ENCODE peak calls at places on chromosomes 4 and X, in five cellular contexts. L, J, S, H and U are unnamed samples.

GRCh38 chrX:10769165-10769564 is 148.8 kb upstream of the MID1 start:
- DNase-seq in L (no peak), J (no peak), S (peak), H (no peak), U (no peak)

GRCh38 chrX:41457618-41458192 is 10.6 kb downstream of the NYX start:
- DNase-seq in L (no peak), J (no peak), S (peak), H (no peak), U (no peak)

GRCh38 chr4:2767705-2768074 is 11.6 kb upstream of the TNIP2 start:
- DNase-seq in L (no peak), J (no peak), S (no peak), H (no peak), U (no peak)

GRCh38 chr4:10554694-10555093 is 97.5 kb upstream of the ZNF518B start:
- DNase-seq in L (peak), J (peak), S (peak), H (no peak), U (peak)

GRCh38 chrX:45849261-45849660 is 648.6 kb upstream of the DIPK2B start:
- DNase-seq in L (no peak), J (no peak), S (no peak), H (no peak), U (no peak)

GRCh38 chr4:20254517-20255250 is 3.0 kb downstream of the SLIT2 start:
- DNase-seq in L (no peak), J (no peak), S (no peak), H (peak), U (peak)

GRCh38 chrX:88746925-88747324 is at the start of gene CPXCR1:
- DNase-seq in L (no peak), J (no peak), S (no peak), H (no peak), U (no peak)

GRCh38 chr4:184693056-184693455 is 40.8 kb downstream of the CENPU start:
- DNase-seq in L (no peak), J (no peak), S (no peak), H (no peak), U (no peak)

GRCh38 chr4:150176559-150176958 is 98.3 kb downstream of the DCLK2 start:
- DNase-seq in L (no peak), J (no peak), S (no peak), H (no peak), U (no peak)

GRCh38 chrX:145213504-145213903 is 33.8 kb upstream of the SPANXN1 start:
- DNase-seq in L (no peak), J (no peak), S (peak), H (no peak), U (no peak)

GRCh38 chr4:16705341-16705740 is 193.1 kb downstream of the LDB2 start:
- DNase-seq in L (no peak), J (no peak), S (no peak), H (no peak), U (no peak)

GRCh38 chr4:78989697-78990270 is 50.5 kb upstream of the PAQR3 start:
- DNase-seq in L (no peak), J (no peak), S (no peak), H (no peak), U (no peak)

GRCh38 chr4:6944311-6945051 is 34.9 kb downstream of the TBC1D14 start:
- DNase-seq in L (no peak), J (no peak), S (no peak), H (no peak), U (no peak)

GRCh38 chr4:174222266-174222872 is 61.1 kb downstream of the FBXO8 start:
- DNase-seq in L (peak), J (no peak), S (peak), H (no peak), U (no peak)

GRCh38 chr4:26583538-26583864 is 383 bp upstream of the TBC1D19 start:
- DNase-seq in L (no peak), J (no peak), S (no peak), H (no peak), U (no peak)

GRCh38 chrX:12999422-12999821 is 24.5 kb downstream of the TMSB4X start:
- DNase-seq in L (no peak), J (no peak), S (peak), H (no peak), U (no peak)

GRCh38 chr4:21947768-21948346 is 715 bp downstream of the KCNIP4 start:
- DNase-seq in L (no peak), J (no peak), S (no peak), H (no peak), U (no peak)

GRCh38 chr4:15754323-15754722 is 23.8 kb upstream of the CD38 start:
- DNase-seq in L (no peak), J (peak), S (peak), H (no peak), U (no peak)

GRCh38 chr4:7167706-7168105 is 24.6 kb upstream of the SORCS2 start:
- DNase-seq in L (no peak), J (no peak), S (no peak), H (no peak), U (no peak)

GRCh38 chr4:99008051-99008450 is 12.5 kb downstream of the METAP1 start:
- DNase-seq in L (no peak), J (no peak), S (no peak), H (no peak), U (no peak)
- H3K27ac ChIP-seq in L (no peak), J (no peak), S (no peak), H (no peak), U (no peak)

DNA sequence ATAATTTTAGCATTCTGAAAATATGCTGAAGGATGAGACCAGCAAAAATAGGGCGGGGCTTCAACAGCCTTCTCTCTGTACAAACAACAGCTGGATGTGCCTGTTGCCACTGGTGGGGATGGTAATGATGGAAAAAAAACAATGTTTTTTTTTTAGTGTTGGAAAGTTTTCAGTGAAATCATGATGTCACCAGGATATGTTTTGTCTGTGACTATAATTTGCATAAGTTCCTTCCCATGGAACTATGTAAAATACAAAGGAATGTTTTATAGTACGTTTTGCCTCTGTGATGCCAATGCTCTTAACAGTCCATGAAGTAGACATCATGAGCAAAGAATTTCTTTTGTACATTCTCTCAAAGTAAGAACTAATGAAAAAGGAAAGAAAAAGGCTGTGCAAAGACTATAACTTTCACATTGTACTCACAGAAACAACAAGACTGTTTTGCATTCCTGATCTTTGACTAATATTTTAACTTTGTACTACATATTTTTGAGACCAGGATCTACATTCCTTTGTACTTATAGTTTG is 589.7 kb downstream of the SPRY1 start:
- DNase-seq in L (no peak), J (no peak), S (no peak), H (peak), U (no peak)
- H3K27ac ChIP-seq in L (peak), J (no peak), S (no peak), H (peak), U (no peak)

DNA sequence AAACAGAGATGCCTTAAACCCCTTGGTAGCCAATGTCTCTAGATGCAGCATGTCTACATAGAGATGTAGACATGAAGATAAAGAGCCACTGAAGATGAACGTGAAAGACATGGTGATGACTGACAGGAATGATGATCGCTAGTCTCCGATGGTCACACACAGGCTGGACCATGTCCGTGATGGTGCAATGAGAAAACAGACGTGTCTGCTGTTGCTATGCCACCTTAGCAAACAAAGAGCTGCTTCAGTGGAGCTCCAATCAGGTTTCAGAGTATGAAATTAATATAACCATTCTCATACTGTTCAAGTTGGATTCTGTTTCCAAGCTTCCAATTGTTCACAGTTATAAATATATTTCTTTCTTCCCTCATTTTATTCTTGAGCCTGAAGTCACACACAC is 256.5 kb downstream of the CAMK2D start:
- DNase-seq in L (no peak), J (no peak), S (no peak), H (no peak), U (no peak)
- H3K27ac ChIP-seq in L (no peak), J (no peak), S (no peak), H (no peak), U (no peak)

GRCh38 chr4:1218892-1219552 is 29.9 kb downstream of the CTBP1 start:
- DNase-seq in L (no peak), J (no peak), S (peak), H (no peak), U (no peak)
- H3K27ac ChIP-seq in L (no peak), J (no peak), S (peak), H (no peak), U (peak)

DNA sequence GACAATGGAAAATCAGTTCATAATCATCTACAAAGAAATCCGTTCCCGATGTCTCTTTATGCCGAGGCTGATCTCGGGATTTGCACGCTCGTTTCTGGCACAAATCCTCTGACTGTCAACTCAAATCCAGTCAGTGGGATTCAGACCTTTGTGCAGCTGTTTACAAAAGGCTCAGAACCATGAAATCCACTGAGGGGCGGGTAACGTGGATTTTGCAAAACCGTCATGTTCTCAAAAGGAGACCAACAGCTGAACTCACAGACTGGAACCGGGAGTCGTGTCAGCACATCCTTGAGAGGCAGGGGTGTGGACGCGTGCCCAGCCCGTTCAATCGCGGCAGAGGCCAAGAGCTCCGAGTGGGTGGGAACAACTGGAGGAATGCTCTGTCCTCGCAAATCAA is 46.4 kb downstream of the ACOX3 start:
- DNase-seq in L (no peak), J (no peak), S (no peak), H (peak), U (no peak)
- H3K27ac ChIP-seq in L (no peak), J (no peak), S (no peak), H (peak), U (peak)

GRCh38 chr4:86939737-86940141 is 4.9 kb downstream of the AFF1 start:
- DNase-seq in L (no peak), J (peak), S (peak), H (no peak), U (no peak)
- H3K27ac ChIP-seq in L (peak), J (peak), S (peak), H (peak), U (peak)

GRCh38 chr4:95675623-95676022 is 126.8 kb upstream of the UNC5C start:
- DNase-seq in L (no peak), J (no peak), S (no peak), H (no peak), U (no peak)

GRCh38 chr4:95672811-95673210 is 124.0 kb upstream of the UNC5C start:
- DNase-seq in L (no peak), J (no peak), S (no peak), H (no peak), U (no peak)

GRCh38 chr4:95676190-95676589 is 127.4 kb upstream of the UNC5C start:
- DNase-seq in L (no peak), J (no peak), S (no peak), H (no peak), U (no peak)

DNA sequence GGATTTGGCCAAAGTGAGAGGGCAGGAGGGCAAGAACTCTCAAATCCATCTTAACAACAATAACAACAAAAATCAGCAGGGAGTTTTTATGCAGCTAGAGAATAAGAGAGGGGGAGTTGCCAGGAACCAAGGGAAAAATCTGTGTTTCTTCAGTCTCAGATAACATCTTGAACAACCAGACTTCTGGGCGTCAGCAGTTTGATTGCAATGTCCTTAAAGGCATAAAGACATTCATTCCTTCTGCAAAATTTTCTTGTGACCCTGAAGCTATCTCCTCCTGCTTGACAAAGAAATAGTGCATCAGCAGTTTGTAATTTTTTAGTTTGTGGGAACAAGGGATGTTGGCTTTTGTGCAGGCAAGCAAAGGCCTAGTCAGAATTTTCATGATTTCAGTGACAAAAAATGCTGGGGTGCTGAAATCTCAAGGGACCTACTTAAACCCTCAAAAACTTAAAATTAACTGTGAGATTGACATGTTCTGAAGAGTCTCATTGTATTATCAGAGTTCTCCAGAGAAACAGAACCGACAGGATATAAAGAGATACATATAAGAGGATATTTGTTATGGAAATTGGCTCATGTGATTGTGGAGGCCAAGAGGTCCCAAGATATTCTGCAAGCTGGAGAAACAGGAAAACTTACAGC is 125.8 kb upstream of the UNC5C start:
- DNase-seq in L (no peak), J (no peak), S (no peak), H (no peak), U (no peak)
- H3K27ac ChIP-seq in L (no peak), J (no peak), S (no peak), H (no peak), U (no peak)

GRCh38 chrX:68463880-68464279 is 30.6 kb upstream of the OPHN1 start:
- DNase-seq in L (no peak), J (no peak), S (no peak), H (no peak), U (no peak)

GRCh38 chrX:68462197-68462596 is 28.9 kb upstream of the OPHN1 start:
- DNase-seq in L (no peak), J (no peak), S (no peak), H (no peak), U (no peak)

GRCh38 chrX:68462653-68463052 is 29.4 kb upstream of the OPHN1 start:
- DNase-seq in L (no peak), J (no peak), S (peak), H (no peak), U (no peak)

GRCh38 chrX:68461541-68461940 is 28.2 kb upstream of the OPHN1 start:
- DNase-seq in L (no peak), J (no peak), S (no peak), H (no peak), U (no peak)
- H3K27ac ChIP-seq in L (no peak), J (no peak), S (no peak), H (no peak), U (no peak)

GRCh38 chr4:42281324-42282020 is 115.8 kb upstream of the SHISA3 start:
- DNase-seq in L (no peak), J (no peak), S (no peak), H (no peak), U (no peak)
- H3K27ac ChIP-seq in L (no peak), J (no peak), S (no peak), H (no peak), U (no peak)

GRCh38 chr4:153758688-153759406 is 977 bp downstream of the RNF175 start:
- DNase-seq in L (no peak), J (no peak), S (no peak), H (no peak), U (no peak)
- H3K27ac ChIP-seq in L (no peak), J (no peak), S (no peak), H (no peak), U (peak)